ENCODE peak calls at places on chromosomes 6 and 20, in six cellular contexts. F is suprapubic skin, U is transverse colon, Y is breast epithelium, J is endothelial cell of umbilical vein, C is HL-60. G is an unnamed sample.

GRCh38 chr20:57794600-57795346 is 85.0 kb upstream of the PMEPA1 start:
- DNase-seq in C (no peak), Y (no peak), F (no peak), J (no peak), U (no peak), G (no peak)

GRCh38 chr6:68559716-68560115 is 75.4 kb upstream of the ADGRB3 start:
- DNase-seq in J (no peak), F (no peak), U (no peak), C (no peak), Y (no peak), G (no peak)

GRCh38 chr6:10695086-10695657 is 400 bp downstream of the PAK1IP1 start:
- DNase-seq in F (no peak), U (no peak), C (no peak), Y (no peak), J (no peak), G (no peak)

GRCh38 chr6:159214281-159214680 is 45.1 kb downstream of the FNDC1 start:
- DNase-seq in Y (no peak), U (no peak), F (no peak), J (no peak), C (no peak), G (no peak)

GRCh38 chr6:54913211-54913610 is 66.6 kb downstream of the FAM83B start:
- DNase-seq in C (no peak), J (no peak), U (no peak), F (no peak), Y (no peak), G (no peak)

GRCh38 chr6:13761361-13762036 is 49.9 kb upstream of the RANBP9 start:
- DNase-seq in F (no peak), J (no peak), Y (no peak), C (no peak), U (no peak), G (no peak)

GRCh38 chr20:11001767-11002540 is 328.2 kb upstream of the JAG1 start:
- DNase-seq in U (no peak), J (peak), Y (peak), C (peak), F (no peak), G (no peak)

GRCh38 chr20:35489717-35490116 is 34.3 kb downstream of the CEP250 start:
- DNase-seq in C (peak), Y (no peak), U (no peak), J (no peak), F (no peak), G (no peak)

GRCh38 chr20:49424536-49424935 is 57.9 kb downstream of the KCNB1 start:
- DNase-seq in C (no peak), U (no peak), F (no peak), Y (no peak), J (no peak), G (no peak)

GRCh38 chr20:54694516-54694915 is 219.1 kb downstream of the DOK5 start:
- DNase-seq in C (no peak), J (no peak), U (no peak), Y (no peak), F (no peak), G (no peak)

GRCh38 chr6:157023958-157024357 is 246.8 kb downstream of the ARID1B start:
- DNase-seq in F (no peak), Y (no peak), U (no peak), J (no peak), C (no peak), G (no peak)

GRCh38 chr20:44279228-44279627 is 31.8 kb downstream of the FITM2 start:
- DNase-seq in C (no peak), U (no peak), Y (no peak), F (no peak), J (no peak), G (no peak)

GRCh38 chr6:93624408-93624807 is 205.0 kb upstream of the EPHA7 start:
- DNase-seq in C (no peak), J (no peak), F (no peak), U (no peak), Y (no peak), G (no peak)

GRCh38 chr6:115360602-115361325 is 699.9 kb downstream of the FRK start:
- DNase-seq in C (no peak), U (no peak), F (no peak), Y (no peak), J (no peak), G (no peak)

GRCh38 chr6:118316796-118317384 is 231.2 kb upstream of the PLN start:
- DNase-seq in F (no peak), U (no peak), Y (no peak), J (no peak), C (no peak), G (no peak)

GRCh38 chr6:82113231-82113630 is 134.3 kb downstream of the IBTK start:
- DNase-seq in Y (no peak), F (no peak), U (no peak), J (no peak), C (no peak), G (no peak)

GRCh38 chr6:29887330-29887818 is 55.0 kb upstream of the HLA-A start:
- DNase-seq in C (no peak), Y (no peak), U (peak), J (no peak), F (peak), G (no peak)

GRCh38 chr6:93679836-93680235 is 260.5 kb upstream of the EPHA7 start:
- DNase-seq in U (no peak), C (no peak), J (peak), F (no peak), Y (no peak), G (no peak)

GRCh38 chr6:15530411-15530810 is 132.4 kb downstream of the DTNBP1 start:
- DNase-seq in F (no peak), Y (no peak), U (no peak), J (no peak), C (no peak), G (no peak)

GRCh38 chr6:54719633-54720032 is 126.9 kb upstream of the FAM83B start:
- DNase-seq in C (no peak), Y (no peak), F (no peak), U (no peak), J (no peak), G (no peak)

GRCh38 chr6:163711615-163712568 is 297.4 kb downstream of the QKI start:
- DNase-seq in J (no peak), F (peak), U (peak), C (peak), Y (no peak), G (peak)

GRCh38 chr6:77430506-77430905 is 32.8 kb downstream of the HTR1B start:
- DNase-seq in C (no peak), U (no peak), Y (no peak), F (no peak), J (no peak), G (no peak)

GRCh38 chr6:142885182-142885867 is 59.7 kb downstream of the HIVEP2 start:
- DNase-seq in F (no peak), J (peak), U (peak), Y (no peak), C (no peak), G (no peak)

GRCh38 chr20:44800398-44801046 is 9.8 kb downstream of the RIMS4 start:
- DNase-seq in J (no peak), U (no peak), C (no peak), F (no peak), Y (no peak), G (no peak)

GRCh38 chr20:51758978-51759544 is 9.1 kb downstream of the ATP9A start:
- DNase-seq in U (no peak), J (no peak), C (no peak), Y (no peak), F (peak), G (no peak)

GRCh38 chr6:108959972-108960582 is 111.9 kb downstream of the ARMC2 start:
- DNase-seq in F (no peak), J (no peak), Y (no peak), C (no peak), U (no peak), G (no peak)

GRCh38 chr6:36314221-36315014 is 22.3 kb downstream of the BNIP5 start:
- DNase-seq in Y (no peak), J (no peak), C (no peak), F (no peak), U (no peak), G (no peak)

GRCh38 chr6:97459535-97459934 is 176.5 kb upstream of the MMS22L start:
- DNase-seq in J (no peak), Y (no peak), U (no peak), F (no peak), C (no peak), G (no peak)

DNA sequence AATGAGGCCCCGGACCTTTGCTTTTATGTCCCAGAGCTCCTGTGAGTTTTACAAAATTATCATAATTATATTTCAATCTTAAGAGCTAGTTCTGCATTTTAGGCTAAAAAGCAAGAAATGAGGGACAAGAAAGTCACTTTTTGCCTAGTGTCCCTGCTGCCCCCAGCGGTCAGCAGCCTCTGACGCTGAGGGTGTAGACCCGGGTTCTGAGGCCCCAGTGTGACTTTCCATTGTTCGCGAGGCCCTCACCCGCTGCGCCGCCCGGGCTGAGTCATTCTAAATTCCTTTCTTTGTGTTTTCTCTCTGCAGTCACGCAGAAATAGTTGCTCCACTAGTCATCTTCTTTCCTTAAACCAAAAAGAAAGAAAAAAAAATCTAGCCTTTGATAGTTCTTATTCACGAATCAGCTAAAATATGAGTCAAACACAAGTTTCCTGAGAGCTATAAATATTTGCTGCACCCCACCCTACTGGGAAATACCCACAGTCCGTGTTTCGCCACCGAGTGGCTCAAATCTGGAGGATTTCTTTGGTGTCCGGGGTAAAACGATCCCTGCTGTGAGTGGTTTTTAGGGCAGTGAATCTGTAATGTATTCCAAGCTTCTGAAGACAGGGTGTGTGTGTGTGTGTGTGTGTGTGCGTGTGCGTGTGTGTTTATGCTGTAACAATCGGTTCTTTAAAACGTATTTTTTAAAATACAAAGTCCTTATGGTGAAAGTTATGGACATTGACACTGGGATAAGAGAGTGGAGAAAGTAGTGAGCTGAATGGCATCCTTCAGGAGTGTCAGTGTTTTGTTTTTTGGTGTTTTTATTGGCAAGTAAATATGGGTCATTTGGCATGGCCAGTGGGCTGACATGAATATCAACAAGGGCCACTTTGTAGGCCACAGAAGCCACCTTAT is 59.7 kb upstream of the EEF1A1 start:
- DNase-seq in F (peak), C (peak), Y (peak), U (peak), J (peak), G (no peak)
- TF ChIP-seq POLR2AphosphoS5 in F (no peak), C (peak), Y (peak), U (peak), J (peak), G (peak)

DNA sequence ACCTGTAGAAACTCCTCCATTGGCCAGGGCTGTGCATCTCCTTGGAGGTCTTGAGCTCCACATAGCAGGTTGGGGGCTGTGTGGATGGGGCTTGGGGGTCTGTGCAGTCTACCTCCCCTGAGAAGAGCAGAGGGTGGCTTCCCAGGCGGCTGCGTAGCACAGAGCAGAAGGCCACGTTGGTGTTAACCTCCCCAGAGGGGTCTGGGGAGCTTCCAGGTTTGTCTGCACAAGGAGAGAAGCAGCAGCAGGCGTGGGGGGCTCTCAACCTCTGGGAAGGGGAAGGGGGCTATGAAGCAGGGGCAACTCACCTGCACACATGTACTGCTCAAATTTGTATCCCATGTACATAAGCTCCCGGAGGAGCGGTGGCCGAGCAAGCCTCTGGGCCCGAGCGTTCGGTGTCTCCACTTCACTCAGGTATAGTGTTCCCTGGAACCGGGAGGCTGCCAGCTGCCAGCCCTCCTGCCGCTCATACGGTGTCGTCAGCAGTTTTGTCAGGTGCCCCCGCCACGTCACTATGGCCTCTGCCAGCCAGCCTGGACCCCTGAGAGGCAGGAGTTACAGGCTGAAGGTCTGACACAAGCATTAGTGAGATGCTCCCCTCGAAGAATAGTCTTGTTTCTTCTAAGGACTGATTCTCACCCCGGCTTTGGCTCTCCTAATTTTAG is 1.2 kb downstream of the DXO start:
- DNase-seq in J (no peak), Y (no peak), C (no peak), F (no peak), U (peak), G (no peak)
- TF ChIP-seq POLR2AphosphoS5 in J (no peak), Y (no peak), C (peak), F (no peak), U (no peak), G (no peak)

DNA sequence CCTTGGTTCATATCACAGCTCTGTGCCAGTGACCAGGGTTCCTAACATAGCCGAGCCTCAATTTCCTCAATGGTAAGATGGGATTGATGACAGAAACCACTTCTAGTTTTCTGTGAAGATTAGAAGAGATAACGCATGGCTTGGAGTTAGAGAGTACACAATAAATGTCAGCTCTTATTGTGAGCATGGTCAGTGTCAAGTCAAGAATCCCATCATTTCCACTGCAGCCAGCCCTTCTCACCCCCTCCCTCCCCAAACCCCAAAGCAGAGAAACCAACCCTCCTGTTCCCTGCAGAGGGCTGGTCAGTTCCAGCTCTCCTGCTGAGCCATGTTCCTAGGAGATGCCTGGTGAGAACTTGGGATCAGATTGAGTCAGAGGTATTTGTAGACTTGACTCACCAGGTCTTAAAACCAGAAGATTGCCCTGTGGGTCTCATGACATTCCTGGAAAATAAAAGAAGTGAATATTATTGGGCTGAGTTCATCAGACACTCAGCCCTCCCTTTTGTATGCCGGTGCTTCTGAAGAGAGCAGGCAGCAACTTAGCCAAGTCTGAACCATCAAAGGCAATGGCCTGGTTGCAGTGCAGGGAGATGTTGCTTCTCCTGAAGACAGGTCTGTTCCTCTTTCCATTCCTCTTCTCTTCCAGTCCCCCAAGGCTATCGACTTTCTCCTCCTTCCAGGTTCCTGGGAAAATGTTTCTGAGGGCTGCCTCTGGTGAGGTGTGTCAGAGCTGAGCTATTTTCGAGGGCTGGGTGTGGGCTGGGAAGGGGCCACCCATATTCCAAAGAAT is 278.1 kb upstream of the SUPT3H start:
- DNase-seq in C (no peak), J (peak), U (no peak), Y (no peak), F (no peak), G (no peak)
- TF ChIP-seq POLR2AphosphoS5 in C (no peak), J (peak), U (no peak), Y (no peak), F (no peak), G (no peak)

GRCh38 chr6:136786708-136787107 is 5.6 kb downstream of the MAP3K5 start:
- DNase-seq in F (no peak), C (peak), Y (no peak), U (no peak), J (no peak), G (no peak)

GRCh38 chr6:136784910-136785746 is 7.1 kb downstream of the MAP3K5 start:
- DNase-seq in C (peak), J (peak), Y (no peak), U (peak), F (no peak), G (no peak)

GRCh38 chr6:136790411-136791295 is 1.6 kb downstream of the MAP3K5 start:
- DNase-seq in Y (no peak), U (no peak), C (no peak), F (no peak), J (peak), G (no peak)

GRCh38 chr6:136787726-136788068 is 4.6 kb downstream of the MAP3K5 start:
- DNase-seq in F (no peak), U (no peak), J (no peak), Y (no peak), C (no peak), G (no peak)

DNA sequence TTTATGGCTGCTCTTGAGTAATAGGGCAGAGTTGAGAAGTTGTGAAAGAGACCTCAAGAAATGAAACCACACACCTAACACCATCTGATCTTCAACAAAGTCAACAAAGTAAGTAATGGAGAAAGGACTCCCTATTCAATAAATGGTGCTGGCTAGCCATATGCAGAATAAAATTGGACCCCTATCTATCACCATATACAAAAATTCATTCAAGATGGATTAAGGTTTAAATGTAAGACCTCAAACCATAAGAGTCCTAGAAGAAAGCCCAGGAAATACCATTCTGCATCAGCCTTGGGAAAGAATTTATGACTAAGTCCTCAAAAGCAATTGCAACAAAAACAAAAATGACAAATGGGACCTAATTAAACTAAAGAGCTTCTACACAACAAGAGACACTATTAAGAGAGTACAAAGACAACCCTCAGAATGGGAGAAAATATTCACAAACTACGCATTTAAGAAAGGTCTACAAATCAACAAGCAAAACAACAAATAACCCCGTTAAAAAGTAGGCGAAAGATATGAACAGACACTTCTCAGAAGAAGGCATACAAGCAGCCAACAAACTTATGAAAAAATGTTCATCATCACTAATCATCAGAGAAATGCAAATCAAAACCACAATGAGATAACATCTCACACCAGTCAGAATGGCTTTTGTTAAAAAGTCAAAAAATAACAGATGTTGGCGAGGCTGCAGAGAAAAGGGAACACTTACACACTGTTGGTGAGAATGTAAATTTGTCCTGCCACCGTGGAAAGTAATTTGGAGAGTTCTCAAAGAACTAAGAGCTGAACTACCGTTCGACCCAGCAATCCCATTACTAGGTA is 4.0 kb downstream of the MAP3K5 start:
- DNase-seq in Y (no peak), U (no peak), C (peak), J (peak), F (no peak), G (no peak)
- TF ChIP-seq POLR2AphosphoS5 in Y (no peak), U (no peak), C (no peak), J (no peak), F (no peak), G (no peak)

GRCh38 chr20:38065764-38066375 is 32.3 kb downstream of the RPRD1B start:
- DNase-seq in U (no peak), C (no peak), J (no peak), F (no peak), Y (no peak), G (no peak)

GRCh38 chr20:38067717-38068365 is 34.3 kb downstream of the RPRD1B start:
- DNase-seq in C (no peak), U (no peak), J (no peak), Y (no peak), F (no peak), G (no peak)

GRCh38 chr20:38072885-38073284 is 39.3 kb downstream of the RPRD1B start:
- DNase-seq in C (no peak), J (no peak), U (no peak), Y (no peak), F (no peak), G (no peak)

GRCh38 chr20:38063911-38064310 is 30.4 kb downstream of the RPRD1B start:
- DNase-seq in C (no peak), Y (no peak), J (no peak), U (no peak), F (no peak), G (peak)

DNA sequence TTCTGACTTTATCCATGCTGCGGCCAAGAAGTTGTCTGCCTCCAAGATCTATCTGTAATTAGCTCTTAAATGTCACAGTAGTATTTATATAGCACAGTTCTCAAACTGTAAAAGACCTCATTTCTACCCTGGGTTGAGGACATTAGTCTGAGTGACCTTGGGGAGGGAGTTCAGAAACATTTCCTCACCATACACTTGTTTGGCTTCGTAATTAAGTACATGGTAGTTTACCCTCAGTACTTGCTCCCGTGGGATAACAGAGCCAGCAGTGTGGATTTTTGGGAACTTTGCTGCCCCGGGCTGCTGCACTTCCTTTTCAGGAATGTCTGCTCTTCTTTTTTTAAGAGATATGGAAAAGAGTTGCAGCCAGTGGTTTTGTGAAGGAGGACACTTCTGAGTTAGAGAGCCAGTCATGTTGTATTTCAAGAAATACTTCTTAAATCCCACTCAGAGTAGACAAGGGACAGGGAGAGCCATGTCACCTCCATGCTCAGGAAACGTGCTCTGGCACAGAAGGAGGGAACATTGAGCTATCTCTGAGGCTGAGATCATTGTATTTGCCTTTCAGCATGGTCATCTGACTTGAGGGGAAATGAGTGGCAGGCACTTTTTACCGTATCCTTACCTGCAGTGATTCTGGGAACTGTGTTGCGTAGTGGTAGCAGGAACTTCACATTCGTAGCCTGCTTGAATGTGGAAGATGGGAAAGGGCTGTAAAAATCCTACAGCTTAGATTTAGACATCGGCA is 33.6 kb downstream of the RPRD1B start:
- DNase-seq in C (no peak), Y (no peak), U (no peak), F (no peak), J (no peak), G (no peak)
- TF ChIP-seq POLR2AphosphoS5 in C (no peak), Y (no peak), U (no peak), F (no peak), J (no peak), G (no peak)